ENCODE peak calls at places on chromosomes 7 and 10, in four cellular contexts. A is foreskin keratinocyte, O is stomach, T is GM23338. I is an unnamed sample. For H3K4me1, the result is how much of the 10 kb centered on the place peaks cover.

GRCh38 chr10:36888925-36889573 is 236.3 kb upstream of the ANKRD30A start:
- DNase-seq in A (peak), O (peak), T (peak), I (no peak)

GRCh38 chr7:38822556-38822955 is 86.4 kb downstream of the VPS41 start:
- DNase-seq in A (peak), O (no peak), T (no peak), I (no peak)

GRCh38 chr7:92076509-92076908 is 57.8 kb downstream of the CYP51A1 start:
- DNase-seq in A (peak), O (no peak), T (no peak), I (no peak)

GRCh38 chr10:75546004-75546403 is 114.6 kb downstream of the LRMDA start:
- DNase-seq in A (no peak), O (no peak), T (no peak), I (no peak)

GRCh38 chr7:70420263-70420662 is 711.7 kb upstream of the GALNT17 start:
- DNase-seq in A (no peak), O (no peak), T (no peak), I (no peak)

GRCh38 chr7:52498319-52498718 is 537.1 kb upstream of the POM121L12 start:
- DNase-seq in A (no peak), O (no peak), T (peak), I (no peak)

GRCh38 chr7:22564511-22565045 is 64.6 kb upstream of the STEAP1B start:
- DNase-seq in A (peak), O (no peak), T (no peak), I (no peak)

GRCh38 chr10:58641095-58641531 is 128.4 kb downstream of the BICC1 start:
- DNase-seq in A (peak), O (no peak), T (peak), I (no peak)

GRCh38 chr7:39949980-39950472 is at the start of gene CDK13:
- DNase-seq in A (peak), O (peak), T (peak), I (peak)

GRCh38 chr7:17986826-17987225 is 40.8 kb downstream of the PRPS1L1 start:
- DNase-seq in A (peak), O (no peak), T (no peak), I (no peak)

GRCh38 chr10:4670737-4671136 is 155.3 kb upstream of the AKR1E2 start:
- DNase-seq in A (peak), O (no peak), T (no peak), I (no peak)

GRCh38 chr10:123988694-123989093 is 97.1 kb upstream of the CPXM2 start:
- DNase-seq in A (peak), O (no peak), T (no peak), I (no peak)

GRCh38 chr7:73885975-73886798 is 25.2 kb downstream of the TMEM270 start:
- DNase-seq in A (no peak), O (peak), T (peak), I (peak)

GRCh38 chr7:157693071-157693520 is 356.3 kb downstream of the DNAJB6 start:
- DNase-seq in A (no peak), O (peak), T (no peak), I (no peak)

GRCh38 chr10:11742779-11743298 is 657 bp downstream of the ECHDC3 start:
- DNase-seq in A (no peak), O (no peak), T (peak), I (no peak)

GRCh38 chr10:43249962-43250624 is 16.8 kb downstream of the RASGEF1A start:
- DNase-seq in A (no peak), O (peak), T (peak), I (no peak)

GRCh38 chr7:84336741-84337140 is 142.2 kb upstream of the SEMA3A start:
- DNase-seq in A (no peak), O (no peak), T (no peak), I (no peak)

GRCh38 chr7:125184801-125185200 is 255.2 kb upstream of the POT1 start:
- DNase-seq in A (peak), O (no peak), T (no peak), I (no peak)

GRCh38 chr7:126637538-126637937 is 615.2 kb downstream of the GRM8 start:
- DNase-seq in A (no peak), O (no peak), T (no peak), I (no peak)

GRCh38 chr10:50279489-50279888 is 28.2 kb upstream of the ASAH2 start:
- DNase-seq in A (peak), O (peak), T (peak), I (no peak)

GRCh38 chr7:50679218-50680007 is 103.3 kb downstream of the GRB10 start:
- DNase-seq in A (peak), O (no peak), T (peak), I (no peak)

GRCh38 chr7:92833766-92834605 is 2.4 kb downstream of the CDK6 start:
- DNase-seq in A (peak), O (peak), T (peak), I (peak)

GRCh38 chr10:63103971-63104409 is 29.1 kb upstream of the NRBF2 start:
- DNase-seq in A (no peak), O (no peak), T (peak), I (no peak)

GRCh38 chr7:41685684-41686083 is 17.2 kb downstream of the INHBA start:
- DNase-seq in A (peak), O (no peak), T (no peak), I (no peak)

GRCh38 chr7:116598278-116598677 is 73.4 kb downstream of the CAV1 start:
- DNase-seq in A (no peak), O (no peak), T (no peak), I (no peak)

GRCh38 chr7:14682910-14683465 is 219.6 kb downstream of the DGKB start:
- DNase-seq in A (no peak), O (no peak), T (no peak), I (no peak)

GRCh38 chr10:31751401-31752080 is 177.1 kb downstream of the ARHGAP12 start:
- DNase-seq in A (peak), O (no peak), T (no peak), I (no peak)

GRCh38 chr7:130489140-130489967 is 2.5 kb upstream of the MEST start:
- DNase-seq in A (peak), O (no peak), T (no peak), I (no peak)

GRCh38 chr10:4527281-4527960 is 298.6 kb upstream of the AKR1E2 start:
- DNase-seq in A (peak), O (no peak), T (no peak), I (no peak)

GRCh38 chr7:139560678-139561077 is 37.2 kb downstream of the CLEC2L start:
- DNase-seq in A (no peak), O (no peak), T (no peak), I (no peak)

GRCh38 chr10:21961847-21962246 is 41.7 kb downstream of the DNAJC1 start:
- DNase-seq in A (no peak), O (no peak), T (no peak), I (no peak)

DNA sequence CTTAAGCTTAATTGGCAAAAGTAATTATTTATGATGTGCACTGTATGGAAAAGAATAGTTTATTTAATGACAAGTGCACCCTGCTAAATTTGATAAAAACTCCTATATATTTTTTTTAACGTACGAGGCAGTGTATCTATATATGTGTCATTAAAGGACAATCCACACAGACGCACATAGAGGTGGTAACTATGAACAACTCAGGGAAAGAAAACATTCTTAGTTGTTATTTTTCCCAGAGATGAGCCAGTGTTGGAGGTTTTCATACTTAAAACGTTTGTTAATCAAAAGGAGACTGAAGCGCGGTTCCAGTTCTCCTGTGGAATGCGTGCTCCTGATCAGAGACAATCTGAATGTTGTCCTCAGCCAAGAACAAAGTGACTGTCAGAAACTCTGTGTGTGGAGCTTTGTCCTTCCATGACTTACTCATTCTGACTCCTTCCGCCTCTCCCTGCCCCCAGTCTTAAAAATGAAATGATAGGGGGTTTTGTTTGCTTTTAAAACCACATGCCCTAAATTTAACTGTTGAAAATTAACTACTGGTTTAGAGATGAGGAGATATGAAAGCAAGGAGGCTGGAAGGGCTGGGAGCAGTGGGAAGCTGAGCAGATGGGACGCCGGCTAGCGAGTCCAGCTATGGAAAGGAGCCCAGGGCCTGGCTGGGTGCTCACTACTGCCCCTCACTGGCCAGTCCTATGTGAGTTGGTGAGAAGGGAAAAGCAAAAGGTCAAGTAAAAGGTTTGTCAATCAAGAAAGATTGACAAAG is 99.6 kb downstream of the SVIL start:
- DNase-seq in A (peak), O (peak), T (peak), I (peak)
- TF ChIP-seq CTCF in A (peak), O (no peak), T (peak), I (peak)

DNA sequence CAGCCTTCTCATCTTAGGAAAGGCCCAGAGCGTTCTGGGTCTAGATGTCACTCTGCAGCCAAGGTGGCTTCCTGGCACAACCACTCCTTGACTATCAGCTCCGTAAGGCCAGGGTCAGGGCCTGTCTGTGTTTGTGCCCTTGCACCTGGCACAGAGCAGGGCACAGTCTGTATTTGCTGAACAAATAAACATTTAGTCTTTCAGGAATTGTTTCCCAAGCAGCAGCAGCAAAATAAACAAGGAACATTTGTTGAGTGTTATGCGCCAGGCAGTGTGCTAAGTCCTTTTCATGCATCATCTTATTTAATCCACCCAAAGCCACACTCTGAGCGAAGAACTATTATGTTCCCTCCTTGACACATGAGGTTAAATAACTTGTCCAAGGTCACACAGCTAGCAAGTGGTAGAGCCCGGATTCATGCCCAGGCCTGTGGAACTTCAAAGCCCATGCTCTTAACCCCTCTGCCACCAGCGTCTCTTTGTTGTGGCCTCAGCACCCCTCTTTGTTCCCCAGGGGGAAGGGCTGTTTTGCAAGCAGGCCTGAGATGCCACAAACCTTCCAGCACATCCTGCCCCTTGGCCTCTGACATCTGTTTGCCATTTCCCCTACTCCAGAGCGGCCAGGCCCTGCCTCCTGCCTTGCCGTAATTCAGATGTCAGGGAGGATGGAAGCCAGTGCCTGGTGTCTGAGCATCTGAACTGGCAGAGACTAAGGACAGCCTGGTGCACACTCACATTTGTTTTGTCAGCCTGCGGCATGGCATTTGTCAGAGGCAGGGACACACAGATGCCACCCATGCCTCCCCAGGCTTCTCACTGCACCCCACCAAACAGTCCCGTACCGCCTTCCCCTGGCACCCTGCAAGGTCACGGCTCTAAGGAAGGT is 325.8 kb upstream of the ZMIZ1 start:
- DNase-seq in A (no peak), O (peak), T (no peak), I (peak)
- H3K4me1 ChIP-seq in A (under half), O (half or more), T (under half), I (under half)

GRCh38 chr7:32347244-32347828 is 142.8 kb downstream of the LSM5 start:
- DNase-seq in A (no peak), O (no peak), T (peak), I (no peak)
- TF ChIP-seq CTCF in A (peak), O (no peak), T (peak), I (peak)

DNA sequence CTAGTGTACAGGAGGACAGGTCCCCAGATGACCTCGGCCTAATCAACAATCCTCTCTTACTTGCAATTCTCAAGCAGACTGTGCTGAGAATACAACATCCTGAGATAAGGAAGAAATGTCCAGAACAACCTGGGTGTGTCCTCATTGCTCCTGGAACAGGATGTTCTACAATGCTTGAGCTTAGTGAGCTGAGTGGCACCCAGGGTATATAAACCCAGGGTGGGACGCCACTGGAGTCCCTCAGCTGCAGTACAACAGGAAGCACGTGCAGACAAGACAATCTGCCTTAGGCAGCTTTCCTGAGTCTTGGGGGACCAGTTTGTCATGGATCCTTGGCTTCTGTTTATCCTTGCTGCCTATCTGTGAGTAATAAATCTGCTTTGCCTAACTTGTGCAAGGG is 27.7 kb upstream of the SLC25A13 start:
- DNase-seq in A (peak), O (no peak), T (no peak), I (peak)
- H3K4me1 ChIP-seq in A (under half), O (under half), T (under half), I (under half)

DNA sequence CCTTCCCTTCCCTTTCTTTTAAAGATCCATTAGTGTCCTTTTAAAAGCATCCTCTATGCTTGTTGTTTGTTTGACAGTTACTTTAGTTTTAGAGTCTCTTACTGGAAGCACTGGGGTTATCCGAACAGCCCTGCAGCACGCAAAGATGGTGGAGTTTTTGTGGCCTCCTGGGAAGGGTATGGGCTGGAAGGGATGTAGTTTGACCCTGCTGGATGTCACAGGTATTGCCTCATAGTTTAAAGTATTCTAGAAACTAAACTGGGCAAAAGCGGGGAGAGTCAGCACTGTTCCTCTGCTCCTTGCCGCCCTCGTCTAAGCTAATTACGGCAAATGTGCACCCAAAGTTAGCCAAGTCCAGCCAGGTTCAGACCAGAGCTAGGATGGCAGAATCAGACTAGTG is 35.8 kb upstream of the GNAI1 start:
- DNase-seq in A (no peak), O (no peak), T (peak), I (no peak)
- TF ChIP-seq CTCF in A (peak), O (no peak), T (peak), I (no peak)

GRCh38 chr10:114631090-114631677 is 26.9 kb downstream of the ABLIM1 start:
- DNase-seq in A (peak), O (no peak), T (no peak), I (no peak)
- H3K4me1 ChIP-seq in A (under half), O (half or more), T (under half), I (under half)

GRCh38 chr10:23496727-23497126 is 57.9 kb downstream of the OTUD1 start:
- DNase-seq in A (no peak), O (no peak), T (no peak), I (no peak)
- TF ChIP-seq CTCF in A (no peak), O (no peak), T (no peak), I (no peak)

DNA sequence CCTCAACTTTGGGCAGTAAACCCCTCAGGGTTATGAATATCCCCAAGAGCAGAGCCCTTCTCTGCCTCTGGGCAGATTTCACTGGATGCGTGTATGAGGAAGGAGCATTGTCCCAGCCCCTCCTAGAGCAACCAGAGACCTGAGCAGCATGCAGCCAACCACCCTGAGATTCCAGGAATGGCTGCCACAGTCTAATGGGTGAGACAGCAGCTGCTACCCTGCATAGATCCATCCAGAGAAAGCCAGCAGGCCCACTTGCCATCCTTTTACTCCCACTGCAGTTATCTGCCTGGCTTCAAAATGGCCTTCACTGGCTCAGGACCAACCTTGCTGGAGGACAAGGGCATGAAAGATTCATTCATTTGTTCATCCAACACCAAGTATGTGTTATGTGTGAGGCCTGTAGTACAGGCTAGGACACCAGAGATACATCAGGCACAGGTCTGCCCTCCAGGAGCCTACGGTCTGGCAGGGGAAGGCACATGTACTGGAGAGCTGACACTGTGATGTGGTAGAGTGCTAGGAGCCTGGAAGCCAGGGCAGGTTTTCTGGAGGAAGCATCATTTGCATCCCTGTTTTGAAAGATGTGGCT is 26.2 kb upstream of the C10orf105 start:
- DNase-seq in A (no peak), O (no peak), T (no peak), I (no peak)
- H3K4me1 ChIP-seq in A (under half), O (half or more), T (under half), I (under half)